ENCODE peak calls at places on chromosomes 4 and X, in four cellular contexts. One of them, this sample, is unnamed.
A peak's percentile ranks its signal among the peaks of the same experiment; 100 is the strongest.

GRCh38 chr4:140851032-140851636 is 94.9 kb upstream of the TBC1D9 start:
- DNase-seq in GM12878: peak; percentile 33
- DNase-seq in endothelial cell of umbilical vein: peak; percentile 69
- DNase-seq in K562: peak; percentile 65
- DNase-seq in this sample: peak; percentile 65

GRCh38 chr4:155766544-155766943 is 7.7 kb downstream of the GUCY1B1 start:
- DNase-seq in GM12878: no peak
- DNase-seq in endothelial cell of umbilical vein: no peak
- DNase-seq in K562: no peak
- DNase-seq in this sample: no peak

GRCh38 chr4:95080969-95081368 is 323.2 kb downstream of the BMPR1B start:
- DNase-seq in endothelial cell of umbilical vein: no peak
- DNase-seq in GM12878: no peak
- DNase-seq in K562: no peak
- DNase-seq in this sample: no peak

GRCh38 chr4:155889036-155889793 is 14.3 kb upstream of the TDO2 start:
- DNase-seq in endothelial cell of umbilical vein: peak; percentile 11
- DNase-seq in K562: no peak
- DNase-seq in GM12878: peak; percentile 58
- DNase-seq in this sample: peak; percentile 89

GRCh38 chrX:63747331-63747730 is 37.7 kb downstream of the ARHGEF9 start:
- DNase-seq in GM12878: no peak
- DNase-seq in K562: no peak
- DNase-seq in endothelial cell of umbilical vein: peak; percentile 90
- DNase-seq in this sample: peak; percentile 68

GRCh38 chr4:88897180-88897579 is 159.8 kb downstream of the FAM13A start:
- DNase-seq in K562: no peak
- DNase-seq in GM12878: no peak
- DNase-seq in endothelial cell of umbilical vein: no peak
- DNase-seq in this sample: peak; percentile 19

GRCh38 chr4:144591401-144591800 is 54.6 kb upstream of the HHIP start:
- DNase-seq in K562: no peak
- DNase-seq in GM12878: no peak
- DNase-seq in endothelial cell of umbilical vein: peak; percentile 86
- DNase-seq in this sample: peak; percentile 89

GRCh38 chr4:122500852-122501501 is 44.5 kb upstream of the IL2 start:
- DNase-seq in GM12878: no peak
- DNase-seq in K562: no peak
- DNase-seq in endothelial cell of umbilical vein: peak; percentile 75
- DNase-seq in this sample: no peak

GRCh38 chrX:63812826-63813225 is 27.8 kb upstream of the ARHGEF9 start:
- DNase-seq in GM12878: no peak
- DNase-seq in endothelial cell of umbilical vein: no peak
- DNase-seq in K562: no peak
- DNase-seq in this sample: no peak

GRCh38 chr4:8844976-8845690 is 26.5 kb downstream of the HMX1 start:
- DNase-seq in endothelial cell of umbilical vein: no peak
- DNase-seq in GM12878: no peak
- DNase-seq in K562: no peak
- DNase-seq in this sample: no peak

GRCh38 chr4:140556372-140557085 is 12.2 kb downstream of the UCP1 start:
- DNase-seq in K562: no peak
- DNase-seq in endothelial cell of umbilical vein: no peak
- DNase-seq in GM12878: peak; percentile 64
- DNase-seq in this sample: no peak

GRCh38 chr4:106803107-106803506 is 233.0 kb downstream of the DKK2 start:
- DNase-seq in GM12878: no peak
- DNase-seq in K562: no peak
- DNase-seq in endothelial cell of umbilical vein: peak; percentile 58
- DNase-seq in this sample: no peak

GRCh38 chr4:40200881-40201797 is 4.3 kb downstream of the RHOH start:
- DNase-seq in K562: no peak
- DNase-seq in endothelial cell of umbilical vein: no peak
- DNase-seq in GM12878: no peak
- DNase-seq in this sample: peak; percentile 82

GRCh38 chrX:10433296-10433965 is 187.0 kb downstream of the MID1 start:
- DNase-seq in K562: no peak
- DNase-seq in GM12878: no peak
- DNase-seq in endothelial cell of umbilical vein: no peak
- DNase-seq in this sample: no peak

GRCh38 chr4:8218371-8219050 is 19.4 kb downstream of the SH3TC1 start:
- DNase-seq in GM12878: no peak
- DNase-seq in endothelial cell of umbilical vein: no peak
- DNase-seq in K562: no peak
- DNase-seq in this sample: no peak

GRCh38 chr4:80409798-80410197 is 74.3 kb downstream of the CFAP299 start:
- DNase-seq in K562: no peak
- DNase-seq in GM12878: no peak
- DNase-seq in endothelial cell of umbilical vein: no peak
- DNase-seq in this sample: no peak

GRCh38 chrX:683572-683971 is 53.0 kb downstream of the SHOX start:
- DNase-seq in K562: no peak
- DNase-seq in endothelial cell of umbilical vein: no peak
- DNase-seq in GM12878: no peak
- DNase-seq in this sample: no peak

GRCh38 chr4:8540586-8540985 is 39.6 kb upstream of the GPR78 start:
- DNase-seq in K562: no peak
- DNase-seq in GM12878: no peak
- DNase-seq in endothelial cell of umbilical vein: no peak
- DNase-seq in this sample: no peak

GRCh38 chrX:69144854-69145253 is 20.4 kb downstream of the PJA1 start:
- DNase-seq in GM12878: no peak
- DNase-seq in endothelial cell of umbilical vein: no peak
- DNase-seq in K562: no peak
- DNase-seq in this sample: no peak

GRCh38 chrX:47936224-47936939 is 67.4 kb downstream of the ZNF182 start:
- DNase-seq in GM12878: no peak
- DNase-seq in endothelial cell of umbilical vein: no peak
- DNase-seq in K562: peak; percentile 42
- DNase-seq in this sample: no peak

GRCh38 chr4:103892616-103893015 is 172.8 kb upstream of the TACR3 start:
- DNase-seq in endothelial cell of umbilical vein: no peak
- DNase-seq in GM12878: no peak
- DNase-seq in K562: no peak
- DNase-seq in this sample: no peak

GRCh38 chr4:148052448-148052847 is 320.6 kb downstream of the ARHGAP10 start:
- DNase-seq in endothelial cell of umbilical vein: no peak
- DNase-seq in K562: no peak
- DNase-seq in GM12878: no peak
- DNase-seq in this sample: peak; percentile 42

GRCh38 chrX:42615161-42615563 is 162.8 kb downstream of the PPP1R2C start:
- DNase-seq in GM12878: no peak
- DNase-seq in endothelial cell of umbilical vein: no peak
- DNase-seq in K562: no peak
- DNase-seq in this sample: no peak

GRCh38 chr4:176383273-176384077 is 63.7 kb downstream of the SPCS3 start:
- DNase-seq in endothelial cell of umbilical vein: peak; percentile 95
- DNase-seq in K562: no peak
- DNase-seq in GM12878: no peak
- DNase-seq in this sample: peak; percentile 81

GRCh38 chrX:155086202-155086840 is 15.0 kb downstream of the BRCC3 start:
- DNase-seq in endothelial cell of umbilical vein: no peak
- DNase-seq in K562: peak; percentile 38
- DNase-seq in GM12878: no peak
- DNase-seq in this sample: peak; percentile 12

GRCh38 chr4:40204507-40205258 is 7.9 kb downstream of the RHOH start:
- DNase-seq in endothelial cell of umbilical vein: no peak
- DNase-seq in GM12878: no peak
- DNase-seq in K562: no peak
- DNase-seq in this sample: no peak

GRCh38 chrX:45900751-45901150 is 644.5 kb downstream of the ZNF674 start:
- DNase-seq in K562: no peak
- DNase-seq in GM12878: no peak
- DNase-seq in endothelial cell of umbilical vein: no peak
- DNase-seq in this sample: no peak

GRCh38 chr4:11404431-11404830 is 24.3 kb downstream of the HS3ST1 start:
- DNase-seq in GM12878: no peak
- DNase-seq in K562: no peak
- DNase-seq in endothelial cell of umbilical vein: no peak
- DNase-seq in this sample: no peak

GRCh38 chr4:31236635-31237173 is 516.5 kb downstream of the PCDH7 start:
- DNase-seq in GM12878: no peak
- DNase-seq in K562: no peak
- DNase-seq in endothelial cell of umbilical vein: no peak
- DNase-seq in this sample: no peak

GRCh38 chr4:10123227-10124101 is 6.9 kb upstream of the WDR1 start:
- DNase-seq in GM12878: no peak
- DNase-seq in endothelial cell of umbilical vein: peak; percentile 94
- DNase-seq in K562: no peak
- DNase-seq in this sample: peak; percentile 22

GRCh38 chr4:169823685-169824084 is 65.9 kb upstream of the HPF1 start:
- DNase-seq in GM12878: no peak
- DNase-seq in K562: no peak
- DNase-seq in endothelial cell of umbilical vein: peak; percentile 51
- DNase-seq in this sample: peak; percentile 60
- TF ChIP-seq FOS in GM12878: no peak
- TF ChIP-seq FOS in K562: no peak
- TF ChIP-seq FOS in endothelial cell of umbilical vein: no peak
- TF ChIP-seq FOS in this sample: no peak

GRCh38 chrX:124530803-124531202 is 184.4 kb downstream of the SH2D1A start:
- DNase-seq in GM12878: no peak
- DNase-seq in endothelial cell of umbilical vein: no peak
- DNase-seq in K562: no peak
- DNase-seq in this sample: no peak
- TF ChIP-seq FOS in GM12878: no peak
- TF ChIP-seq FOS in endothelial cell of umbilical vein: no peak
- TF ChIP-seq FOS in K562: no peak
- TF ChIP-seq FOS in this sample: no peak

DNA sequence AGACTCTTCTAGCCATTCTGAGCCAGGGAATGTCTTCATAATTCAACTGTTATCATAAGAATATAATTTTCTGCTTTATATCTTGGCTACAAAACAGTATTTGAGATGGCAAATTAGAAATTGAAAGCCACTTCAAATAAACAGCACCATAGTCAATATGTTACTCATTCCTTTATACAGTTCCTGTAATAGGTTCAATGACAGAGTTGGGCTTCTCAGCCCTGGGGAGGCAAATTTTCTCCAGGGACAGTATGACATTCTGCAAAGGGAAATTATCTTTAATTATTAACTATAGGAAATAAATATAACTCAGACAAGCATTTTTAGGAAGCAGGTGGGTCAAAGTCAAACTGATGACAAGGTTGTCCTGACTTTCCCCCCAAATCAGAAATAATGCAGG is 71.9 kb upstream of the RPS6KA6 start:
- DNase-seq in endothelial cell of umbilical vein: no peak
- DNase-seq in K562: no peak
- DNase-seq in GM12878: no peak
- DNase-seq in this sample: no peak
- TF ChIP-seq FOS in endothelial cell of umbilical vein: no peak
- TF ChIP-seq FOS in K562: no peak
- TF ChIP-seq FOS in GM12878: no peak
- TF ChIP-seq FOS in this sample: no peak

GRCh38 chr4:2042207-2042946 is 16.8 kb upstream of the NAT8L start:
- DNase-seq in endothelial cell of umbilical vein: no peak
- DNase-seq in K562: peak; percentile 81
- DNase-seq in GM12878: no peak
- DNase-seq in this sample: no peak
- TF ChIP-seq FOS in endothelial cell of umbilical vein: no peak
- TF ChIP-seq FOS in K562: no peak
- TF ChIP-seq FOS in GM12878: no peak
- TF ChIP-seq FOS in this sample: no peak

GRCh38 chr4:139458543-139458942 is 4.6 kb downstream of the RAB33B start:
- DNase-seq in K562: no peak
- DNase-seq in GM12878: no peak
- DNase-seq in endothelial cell of umbilical vein: no peak
- DNase-seq in this sample: no peak
- TF ChIP-seq FOS in K562: no peak
- TF ChIP-seq FOS in GM12878: no peak
- TF ChIP-seq FOS in endothelial cell of umbilical vein: no peak
- TF ChIP-seq FOS in this sample: no peak

GRCh38 chr4:21507439-21507838 is 441.1 kb downstream of the KCNIP4 start:
- DNase-seq in K562: no peak
- DNase-seq in endothelial cell of umbilical vein: peak; percentile 36
- DNase-seq in GM12878: no peak
- DNase-seq in this sample: no peak
- TF ChIP-seq FOS in K562: no peak
- TF ChIP-seq FOS in endothelial cell of umbilical vein: no peak
- TF ChIP-seq FOS in GM12878: no peak
- TF ChIP-seq FOS in this sample: no peak

GRCh38 chr4:184911310-184911709 is 85.5 kb upstream of the ACSL1 start:
- DNase-seq in GM12878: no peak
- DNase-seq in endothelial cell of umbilical vein: peak; percentile 11
- DNase-seq in K562: no peak
- DNase-seq in this sample: peak; percentile 40
- TF ChIP-seq FOS in GM12878: no peak
- TF ChIP-seq FOS in endothelial cell of umbilical vein: no peak
- TF ChIP-seq FOS in K562: no peak
- TF ChIP-seq FOS in this sample: no peak